ENCODE peak calls at places on chromosomes 1 and 21, in five cellular contexts. One of them, this sample, is unnamed.

GRCh38 chr1:3491291-3492246 is 37.1 kb downstream of the ARHGEF16 start:
- DNase-seq in ovary: peak; percentile 90
- DNase-seq in foreskin keratinocyte: no peak
- DNase-seq in epithelial cell of esophagus: peak; percentile 48
- DNase-seq in HFF-Myc: no peak
- DNase-seq in this sample: peak; percentile 23

GRCh38 chr1:173020138-173020742 is 30.5 kb downstream of the TNFSF18 start:
- DNase-seq in ovary: no peak
- DNase-seq in foreskin keratinocyte: no peak
- DNase-seq in epithelial cell of esophagus: no peak
- DNase-seq in HFF-Myc: no peak
- DNase-seq in this sample: no peak

GRCh38 chr1:15101801-15102200 is 51.7 kb upstream of the TMEM51 start:
- DNase-seq in ovary: peak; percentile 13
- DNase-seq in foreskin keratinocyte: no peak
- DNase-seq in epithelial cell of esophagus: no peak
- DNase-seq in HFF-Myc: no peak
- DNase-seq in this sample: no peak

GRCh38 chr21:35743571-35743970 is 316.8 kb downstream of the SETD4 start:
- DNase-seq in ovary: no peak
- DNase-seq in foreskin keratinocyte: peak; percentile 38
- DNase-seq in epithelial cell of esophagus: peak; percentile 71
- DNase-seq in HFF-Myc: no peak
- DNase-seq in this sample: peak; percentile 22

GRCh38 chr1:43801203-43801602 is 93.9 kb downstream of the ST3GAL3 start:
- DNase-seq in ovary: no peak
- DNase-seq in foreskin keratinocyte: peak; percentile 88
- DNase-seq in epithelial cell of esophagus: peak; percentile 71
- DNase-seq in HFF-Myc: no peak
- DNase-seq in this sample: no peak

GRCh38 chr1:235326719-235327558 is 1.0 kb downstream of the ARID4B start:
- DNase-seq in ovary: peak; percentile 71
- DNase-seq in foreskin keratinocyte: no peak
- DNase-seq in epithelial cell of esophagus: peak; percentile 56
- DNase-seq in HFF-Myc: no peak
- DNase-seq in this sample: no peak

GRCh38 chr1:186286615-186287317 is 88.3 kb downstream of the TPR start:
- DNase-seq in ovary: no peak
- DNase-seq in foreskin keratinocyte: no peak
- DNase-seq in epithelial cell of esophagus: peak; percentile 21
- DNase-seq in HFF-Myc: peak; percentile 61
- DNase-seq in this sample: peak; percentile 15

GRCh38 chr1:106944721-106945120 is 111.8 kb upstream of the PRMT6 start:
- DNase-seq in ovary: no peak
- DNase-seq in foreskin keratinocyte: no peak
- DNase-seq in epithelial cell of esophagus: peak; percentile 56
- DNase-seq in HFF-Myc: peak; percentile 21
- DNase-seq in this sample: no peak

GRCh38 chr1:2548068-2548589 is 8.0 kb upstream of the TNFRSF14 start:
- DNase-seq in ovary: peak; percentile 83
- DNase-seq in foreskin keratinocyte: no peak
- DNase-seq in epithelial cell of esophagus: peak; percentile 83
- DNase-seq in HFF-Myc: no peak
- DNase-seq in this sample: peak; percentile 40

GRCh38 chr1:2314297-2314802 is 77.0 kb downstream of the MORN1 start:
- DNase-seq in ovary: peak; percentile 86
- DNase-seq in foreskin keratinocyte: no peak
- DNase-seq in epithelial cell of esophagus: peak; percentile 30
- DNase-seq in HFF-Myc: no peak
- DNase-seq in this sample: peak; percentile 23

GRCh38 chr1:234681990-234682389 is 72.0 kb upstream of the IRF2BP2 start:
- DNase-seq in ovary: no peak
- DNase-seq in foreskin keratinocyte: no peak
- DNase-seq in epithelial cell of esophagus: no peak
- DNase-seq in HFF-Myc: no peak
- DNase-seq in this sample: no peak

GRCh38 chr21:35227774-35228173 is 178.7 kb upstream of the RUNX1 start:
- DNase-seq in ovary: no peak
- DNase-seq in foreskin keratinocyte: no peak
- DNase-seq in epithelial cell of esophagus: no peak
- DNase-seq in HFF-Myc: no peak
- DNase-seq in this sample: no peak

GRCh38 chr1:152667625-152668024 is 4.4 kb downstream of the LCE2D start:
- DNase-seq in ovary: no peak
- DNase-seq in foreskin keratinocyte: no peak
- DNase-seq in epithelial cell of esophagus: no peak
- DNase-seq in HFF-Myc: no peak
- DNase-seq in this sample: no peak

GRCh38 chr1:68057050-68057449 is 6.6 kb upstream of the DIRAS3 start:
- DNase-seq in ovary: no peak
- DNase-seq in foreskin keratinocyte: no peak
- DNase-seq in epithelial cell of esophagus: no peak
- DNase-seq in HFF-Myc: no peak
- DNase-seq in this sample: no peak

DNA sequence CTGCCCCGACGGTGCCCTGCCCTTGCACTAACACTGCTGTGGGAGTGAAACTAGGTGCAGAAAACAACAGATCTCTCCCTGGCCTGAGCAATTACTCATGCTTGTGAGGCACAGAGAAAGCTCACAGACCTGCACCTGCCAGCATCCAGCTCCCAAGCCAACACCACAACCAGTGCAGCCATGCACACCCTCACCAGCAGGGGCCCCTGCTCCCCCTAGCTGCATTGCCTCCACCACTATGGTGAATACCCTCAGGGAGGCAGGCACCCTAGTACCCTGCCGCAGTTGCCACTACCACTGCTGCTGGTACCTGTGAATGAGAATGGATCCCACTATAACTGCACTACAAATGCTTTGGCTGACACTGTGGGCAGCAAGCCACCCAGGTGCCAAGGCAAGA is 7.1 kb upstream of the DIRAS3 start:
- DNase-seq in ovary: no peak
- DNase-seq in foreskin keratinocyte: no peak
- DNase-seq in epithelial cell of esophagus: no peak
- DNase-seq in HFF-Myc: no peak
- DNase-seq in this sample: no peak
- TF ChIP-seq CTCF in ovary: no peak
- TF ChIP-seq CTCF in foreskin keratinocyte: no peak
- TF ChIP-seq CTCF in epithelial cell of esophagus: no peak
- TF ChIP-seq CTCF in HFF-Myc: peak; percentile 13
- TF ChIP-seq CTCF in this sample: no peak

GRCh38 chr1:248593226-248593625 is 4.3 kb downstream of the OR2T10 start:
- DNase-seq in ovary: no peak
- DNase-seq in foreskin keratinocyte: no peak
- DNase-seq in epithelial cell of esophagus: no peak
- DNase-seq in HFF-Myc: no peak
- DNase-seq in this sample: no peak

GRCh38 chr1:248592655-248593054 is 4.8 kb downstream of the OR2T10 start:
- DNase-seq in ovary: no peak
- DNase-seq in foreskin keratinocyte: no peak
- DNase-seq in epithelial cell of esophagus: no peak
- DNase-seq in HFF-Myc: no peak
- DNase-seq in this sample: no peak

GRCh38 chr1:248599396-248599795 is 1.9 kb upstream of the OR2T10 start:
- DNase-seq in ovary: no peak
- DNase-seq in foreskin keratinocyte: no peak
- DNase-seq in epithelial cell of esophagus: no peak
- DNase-seq in HFF-Myc: no peak
- DNase-seq in this sample: no peak

GRCh38 chr1:248597589-248597988 is at the start of gene OR2T10:
- DNase-seq in ovary: no peak
- DNase-seq in foreskin keratinocyte: no peak
- DNase-seq in epithelial cell of esophagus: no peak
- DNase-seq in HFF-Myc: no peak
- DNase-seq in this sample: no peak

DNA sequence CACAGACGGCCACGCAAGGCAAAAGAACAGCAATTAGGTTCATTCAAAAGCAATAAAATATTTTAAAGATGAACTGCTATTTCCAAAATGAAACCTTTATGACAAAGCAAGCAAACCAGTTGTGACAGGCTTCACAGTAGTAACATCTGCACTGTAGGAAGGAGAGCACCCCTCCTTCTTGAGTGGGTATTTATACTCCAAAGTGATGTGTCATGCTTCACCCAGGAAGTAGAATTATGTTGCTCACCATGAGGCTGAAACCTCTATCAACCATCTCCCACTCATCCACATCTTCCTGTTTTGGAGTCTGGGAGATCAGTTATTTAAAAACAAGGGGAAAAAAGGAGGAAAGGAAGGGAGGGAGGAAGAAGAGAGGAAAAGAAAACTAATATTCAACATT is 885 bp downstream of the OR2T10 start:
- DNase-seq in ovary: no peak
- DNase-seq in foreskin keratinocyte: no peak
- DNase-seq in epithelial cell of esophagus: no peak
- DNase-seq in HFF-Myc: no peak
- DNase-seq in this sample: no peak
- TF ChIP-seq CTCF in ovary: no peak
- TF ChIP-seq CTCF in foreskin keratinocyte: no peak
- TF ChIP-seq CTCF in epithelial cell of esophagus: no peak
- TF ChIP-seq CTCF in HFF-Myc: no peak
- TF ChIP-seq CTCF in this sample: no peak

GRCh38 chr21:16395285-16395684 is 665.5 kb downstream of the USP25 start:
- DNase-seq in ovary: no peak
- DNase-seq in foreskin keratinocyte: no peak
- DNase-seq in epithelial cell of esophagus: no peak
- DNase-seq in HFF-Myc: no peak
- DNase-seq in this sample: no peak
- TF ChIP-seq CTCF in ovary: no peak
- TF ChIP-seq CTCF in foreskin keratinocyte: no peak
- TF ChIP-seq CTCF in epithelial cell of esophagus: no peak
- TF ChIP-seq CTCF in HFF-Myc: no peak
- TF ChIP-seq CTCF in this sample: no peak

DNA sequence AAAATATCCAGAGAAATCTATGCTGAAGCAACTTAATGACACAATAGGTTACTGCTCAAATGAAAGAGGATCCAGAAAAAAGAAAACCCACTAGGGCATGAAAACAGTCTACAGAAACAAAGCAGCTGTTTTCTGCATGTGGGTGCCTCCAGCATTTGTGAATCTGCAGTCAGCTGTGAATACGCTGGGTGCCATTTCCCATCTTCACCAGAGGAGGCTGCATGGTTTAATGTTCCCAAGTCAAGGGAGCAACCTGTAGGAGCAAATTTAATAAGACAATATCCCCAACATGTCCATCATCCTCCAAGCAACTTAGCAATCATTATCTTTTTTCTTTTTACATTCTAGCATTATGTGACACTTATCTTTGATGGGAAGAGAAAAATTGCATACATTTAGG is 396.6 kb downstream of the BRINP2 start:
- DNase-seq in ovary: no peak
- DNase-seq in foreskin keratinocyte: no peak
- DNase-seq in epithelial cell of esophagus: peak; percentile 53
- DNase-seq in HFF-Myc: no peak
- DNase-seq in this sample: no peak
- TF ChIP-seq CTCF in ovary: no peak
- TF ChIP-seq CTCF in foreskin keratinocyte: peak; percentile 62
- TF ChIP-seq CTCF in epithelial cell of esophagus: peak; percentile 70
- TF ChIP-seq CTCF in HFF-Myc: peak; percentile 16
- TF ChIP-seq CTCF in this sample: peak; percentile 16

GRCh38 chr1:57089221-57089620 is 123.4 kb upstream of the C8B start:
- DNase-seq in ovary: no peak
- DNase-seq in foreskin keratinocyte: no peak
- DNase-seq in epithelial cell of esophagus: no peak
- DNase-seq in HFF-Myc: no peak
- DNase-seq in this sample: no peak

GRCh38 chr1:57089855-57090254 is 124.0 kb upstream of the C8B start:
- DNase-seq in ovary: no peak
- DNase-seq in foreskin keratinocyte: no peak
- DNase-seq in epithelial cell of esophagus: no peak
- DNase-seq in HFF-Myc: no peak
- DNase-seq in this sample: no peak

GRCh38 chr1:57093122-57093521 is 127.3 kb upstream of the C8B start:
- DNase-seq in ovary: no peak
- DNase-seq in foreskin keratinocyte: no peak
- DNase-seq in epithelial cell of esophagus: no peak
- DNase-seq in HFF-Myc: no peak
- DNase-seq in this sample: no peak

GRCh38 chr1:57088689-57089088 is 122.9 kb upstream of the C8B start:
- DNase-seq in ovary: no peak
- DNase-seq in foreskin keratinocyte: no peak
- DNase-seq in epithelial cell of esophagus: no peak
- DNase-seq in HFF-Myc: no peak
- DNase-seq in this sample: no peak

DNA sequence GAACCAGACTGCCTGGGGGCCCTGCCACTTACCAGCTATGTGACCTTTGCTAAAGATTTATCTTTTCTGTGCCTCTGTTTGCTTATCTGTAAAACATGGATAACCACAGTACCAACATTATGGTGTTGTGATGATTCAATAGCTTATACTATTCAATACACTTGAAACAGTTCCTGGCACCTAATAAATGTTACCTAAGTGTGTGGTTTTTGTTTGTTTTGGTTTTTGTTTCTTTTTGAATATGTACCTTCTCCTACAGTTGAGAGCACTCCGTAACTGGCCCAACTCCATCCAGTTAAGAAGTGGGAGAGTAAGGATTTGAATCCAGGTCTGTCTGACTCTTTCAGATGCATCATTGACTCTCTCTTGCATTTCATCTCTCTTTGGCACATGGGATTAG is 125.8 kb upstream of the C8B start:
- DNase-seq in ovary: no peak
- DNase-seq in foreskin keratinocyte: no peak
- DNase-seq in epithelial cell of esophagus: no peak
- DNase-seq in HFF-Myc: no peak
- DNase-seq in this sample: no peak
- TF ChIP-seq CTCF in ovary: no peak
- TF ChIP-seq CTCF in foreskin keratinocyte: no peak
- TF ChIP-seq CTCF in epithelial cell of esophagus: no peak
- TF ChIP-seq CTCF in HFF-Myc: no peak
- TF ChIP-seq CTCF in this sample: no peak

This sample was measured in HFFc6.